ENCODE peak calls at places on chromosome 22, in four cellular contexts. One of them, this sample, is unnamed.

GRCh38 chr22:39244496-39245129 is at the start of gene PDGFB:
- DNase-seq in adrenal gland: no peak
- DNase-seq in A549: peak; percentile 60
- DNase-seq in tibial nerve: no peak
- DNase-seq in this sample: no peak

GRCh38 chr22:45911601-45912271 is 65.2 kb downstream of the WNT7B start:
- DNase-seq in adrenal gland: no peak
- DNase-seq in A549: peak; percentile 96
- DNase-seq in tibial nerve: no peak
- DNase-seq in this sample: no peak

GRCh38 chr22:17706451-17706900 is 67.8 kb downstream of the BID start:
- DNase-seq in adrenal gland: peak; percentile 76
- DNase-seq in A549: peak; percentile 91
- DNase-seq in tibial nerve: peak; percentile 26
- DNase-seq in this sample: peak; percentile 46

GRCh38 chr22:48161354-48161753 is 1398.9 kb downstream of the TBC1D22A start:
- DNase-seq in adrenal gland: peak; percentile 28
- DNase-seq in A549: no peak
- DNase-seq in tibial nerve: no peak
- DNase-seq in this sample: no peak

GRCh38 chr22:23103199-23103954 is 33.1 kb downstream of the GNAZ start:
- DNase-seq in adrenal gland: no peak
- DNase-seq in A549: no peak
- DNase-seq in tibial nerve: no peak
- DNase-seq in this sample: no peak

GRCh38 chr22:45717787-45718186 is 46.2 kb downstream of the ATXN10 start:
- DNase-seq in adrenal gland: no peak
- DNase-seq in A549: peak; percentile 31
- DNase-seq in tibial nerve: no peak
- DNase-seq in this sample: no peak

GRCh38 chr22:39946571-39947407 is 13.4 kb upstream of the TMA7B start:
- DNase-seq in adrenal gland: no peak
- DNase-seq in A549: no peak
- DNase-seq in tibial nerve: no peak
- DNase-seq in this sample: peak; percentile 94

GRCh38 chr22:42520663-42521546 is 1.3 kb upstream of the RRP7A start:
- DNase-seq in adrenal gland: no peak
- DNase-seq in A549: no peak
- DNase-seq in tibial nerve: no peak
- DNase-seq in this sample: no peak

GRCh38 chr22:47198801-47199251 is 436.4 kb downstream of the TBC1D22A start:
- DNase-seq in adrenal gland: no peak
- DNase-seq in A549: no peak
- DNase-seq in tibial nerve: peak; percentile 2
- DNase-seq in this sample: no peak

GRCh38 chr22:25141994-25142620 is 57.6 kb upstream of the CRYBB3 start:
- DNase-seq in adrenal gland: peak; percentile 67
- DNase-seq in A549: no peak
- DNase-seq in tibial nerve: no peak
- DNase-seq in this sample: no peak

GRCh38 chr22:50010676-50011446 is 1.7 kb downstream of the IL17REL start:
- DNase-seq in adrenal gland: no peak
- DNase-seq in A549: no peak
- DNase-seq in tibial nerve: no peak
- DNase-seq in this sample: no peak

GRCh38 chr22:38504731-38505594 is 1.1 kb downstream of the DDX17 start:
- DNase-seq in adrenal gland: peak; percentile 75
- DNase-seq in A549: peak; percentile 41
- DNase-seq in tibial nerve: no peak
- DNase-seq in this sample: peak; percentile 84

GRCh38 chr22:32802291-32802826 is 854 bp downstream of the TIMP3 start:
- DNase-seq in adrenal gland: no peak
- DNase-seq in A549: no peak
- DNase-seq in tibial nerve: no peak
- DNase-seq in this sample: peak; percentile 53

GRCh38 chr22:28450109-28450508 is 229.5 kb downstream of the TTC28 start:
- DNase-seq in adrenal gland: no peak
- DNase-seq in A549: no peak
- DNase-seq in tibial nerve: no peak
- DNase-seq in this sample: no peak

GRCh38 chr22:39290724-39291161 is 28.7 kb downstream of the RPL3 start:
- DNase-seq in adrenal gland: peak; percentile 78
- DNase-seq in A549: peak; percentile 77
- DNase-seq in tibial nerve: peak; percentile 78
- DNase-seq in this sample: no peak

GRCh38 chr22:50473855-50474671 is 772 bp downstream of the SBF1 start:
- DNase-seq in adrenal gland: peak; percentile 54
- DNase-seq in A549: no peak
- DNase-seq in tibial nerve: no peak
- DNase-seq in this sample: peak; percentile 42

GRCh38 chr22:29722587-29722986 is 2.8 kb downstream of the CABP7 start:
- DNase-seq in adrenal gland: no peak
- DNase-seq in A549: no peak
- DNase-seq in tibial nerve: no peak
- DNase-seq in this sample: no peak

GRCh38 chr22:45240810-45241631 is at the start of gene KIAA0930:
- DNase-seq in adrenal gland: peak; percentile 90
- DNase-seq in A549: peak; percentile 75
- DNase-seq in tibial nerve: peak; percentile 73
- DNase-seq in this sample: peak; percentile 84

GRCh38 chr22:39151329-39151975 is 1.0 kb downstream of the CBX7 start:
- DNase-seq in adrenal gland: no peak
- DNase-seq in A549: no peak
- DNase-seq in tibial nerve: peak; percentile 15
- DNase-seq in this sample: no peak

GRCh38 chr22:40043086-40043485 is 48.3 kb downstream of the FAM83F start:
- DNase-seq in adrenal gland: peak; percentile 45
- DNase-seq in A549: no peak
- DNase-seq in tibial nerve: no peak
- DNase-seq in this sample: no peak

GRCh38 chr22:37604875-37605274 is 3.8 kb upstream of the GGA1 start:
- DNase-seq in adrenal gland: no peak
- DNase-seq in A549: no peak
- DNase-seq in tibial nerve: no peak
- DNase-seq in this sample: no peak

GRCh38 chr22:44097263-44098020 is 73.3 kb downstream of the PARVB start:
- DNase-seq in adrenal gland: no peak
- DNase-seq in A549: no peak
- DNase-seq in tibial nerve: no peak
- DNase-seq in this sample: no peak

GRCh38 chr22:32781695-32782094 is 19.8 kb upstream of the TIMP3 start:
- DNase-seq in adrenal gland: no peak
- DNase-seq in A549: no peak
- DNase-seq in tibial nerve: no peak
- DNase-seq in this sample: no peak

GRCh38 chr22:41526802-41527799 is 17.2 kb downstream of the POLR3H start:
- DNase-seq in adrenal gland: peak; percentile 78
- DNase-seq in A549: peak; percentile 36
- DNase-seq in tibial nerve: no peak
- DNase-seq in this sample: peak; percentile 66

GRCh38 chr22:41245917-41246499 is 5.3 kb upstream of the CHADL start:
- DNase-seq in adrenal gland: no peak
- DNase-seq in A549: no peak
- DNase-seq in tibial nerve: no peak
- DNase-seq in this sample: no peak

GRCh38 chr22:30182365-30182764 is 64.2 kb downstream of the LIF start:
- DNase-seq in adrenal gland: no peak
- DNase-seq in A549: no peak
- DNase-seq in tibial nerve: no peak
- DNase-seq in this sample: peak; percentile 69

GRCh38 chr22:32897400-32897799 is 95.9 kb downstream of the TIMP3 start:
- DNase-seq in adrenal gland: no peak
- DNase-seq in A549: no peak
- DNase-seq in tibial nerve: no peak
- DNase-seq in this sample: peak; percentile 31

GRCh38 chr22:45319319-45319675 is 9.6 kb downstream of the FAM118A start:
- DNase-seq in adrenal gland: no peak
- DNase-seq in A549: no peak
- DNase-seq in tibial nerve: no peak
- DNase-seq in this sample: no peak

GRCh38 chr22:17929909-17930308 is 94.5 kb downstream of the MICAL3 start:
- DNase-seq in adrenal gland: peak; percentile 4
- DNase-seq in A549: no peak
- DNase-seq in tibial nerve: no peak
- DNase-seq in this sample: no peak

GRCh38 chr22:41565403-41566054 is 4.7 kb downstream of the CSDC2 start:
- DNase-seq in adrenal gland: peak; percentile 81
- DNase-seq in A549: peak; percentile 73
- DNase-seq in tibial nerve: no peak
- DNase-seq in this sample: peak; percentile 93

GRCh38 chr22:44393066-44393465 is 80.3 kb upstream of the SHISAL1 start:
- DNase-seq in adrenal gland: no peak
- DNase-seq in A549: no peak
- DNase-seq in tibial nerve: no peak
- DNase-seq in this sample: no peak

GRCh38 chr22:30178180-30179126 is 68.1 kb downstream of the LIF start:
- DNase-seq in adrenal gland: no peak
- DNase-seq in A549: no peak
- DNase-seq in tibial nerve: no peak
- DNase-seq in this sample: no peak

GRCh38 chr22:48343461-48343860 is 1484.2 kb downstream of the BRD1 start:
- DNase-seq in adrenal gland: no peak
- DNase-seq in A549: no peak
- DNase-seq in tibial nerve: no peak
- DNase-seq in this sample: no peak

GRCh38 chr22:41380993-41381328 is 781 bp upstream of the TEF start:
- DNase-seq in adrenal gland: peak; percentile 90
- DNase-seq in A549: peak; percentile 48
- DNase-seq in tibial nerve: no peak
- DNase-seq in this sample: no peak

GRCh38 chr22:44587004-44587793 is 89.2 kb upstream of the RTL6 start:
- DNase-seq in adrenal gland: no peak
- DNase-seq in A549: peak; percentile 11
- DNase-seq in tibial nerve: no peak
- DNase-seq in this sample: no peak

GRCh38 chr22:24965822-24966626 is 13.5 kb downstream of the KIAA1671 start:
- DNase-seq in adrenal gland: peak; percentile 88
- DNase-seq in A549: peak; percentile 33
- DNase-seq in tibial nerve: peak; percentile 41
- DNase-seq in this sample: no peak

GRCh38 chr22:27252282-27253049 is 549.1 kb downstream of the MN1 start:
- DNase-seq in adrenal gland: peak; percentile 38
- DNase-seq in A549: peak; percentile 86
- DNase-seq in tibial nerve: no peak
- DNase-seq in this sample: no peak
- TF ChIP-seq POLR2A in adrenal gland: no peak
- TF ChIP-seq POLR2A in A549: no peak
- TF ChIP-seq POLR2A in tibial nerve: no peak
- TF ChIP-seq POLR2A in this sample: no peak

GRCh38 chr22:19724927-19725661 is 1.8 kb downstream of the GP1BB start:
- DNase-seq in adrenal gland: no peak
- DNase-seq in A549: no peak
- DNase-seq in tibial nerve: no peak
- DNase-seq in this sample: no peak
- TF ChIP-seq POLR2A in adrenal gland: no peak
- TF ChIP-seq POLR2A in A549: no peak
- TF ChIP-seq POLR2A in tibial nerve: no peak
- TF ChIP-seq POLR2A in this sample: no peak

GRCh38 chr22:20998411-20999336 is 3.2 kb downstream of the THAP7 start:
- DNase-seq in adrenal gland: no peak
- DNase-seq in A549: no peak
- DNase-seq in tibial nerve: no peak
- DNase-seq in this sample: no peak
- TF ChIP-seq POLR2A in adrenal gland: no peak
- TF ChIP-seq POLR2A in A549: peak; percentile 15
- TF ChIP-seq POLR2A in tibial nerve: no peak
- TF ChIP-seq POLR2A in this sample: no peak

GRCh38 chr22:20115691-20116375 is at the start of gene RANBP1:
- DNase-seq in adrenal gland: no peak
- DNase-seq in A549: no peak
- DNase-seq in tibial nerve: no peak
- DNase-seq in this sample: no peak
- TF ChIP-seq POLR2A in adrenal gland: no peak
- TF ChIP-seq POLR2A in A549: no peak
- TF ChIP-seq POLR2A in tibial nerve: no peak
- TF ChIP-seq POLR2A in this sample: no peak

GRCh38 chr22:20116951-20117645 is at the start of gene TRMT2A:
- DNase-seq in adrenal gland: peak; percentile 98
- DNase-seq in A549: peak; percentile 98
- DNase-seq in tibial nerve: peak; percentile 98
- DNase-seq in this sample: peak; percentile 99

GRCh38 chr22:20116376-20116950 is 559 bp downstream of the RANBP1 start:
- DNase-seq in adrenal gland: peak; percentile 60
- DNase-seq in A549: no peak
- DNase-seq in tibial nerve: no peak
- DNase-seq in this sample: no peak

GRCh38 chr22:20118572-20119020 is 1.6 kb upstream of the TRMT2A start:
- DNase-seq in adrenal gland: no peak
- DNase-seq in A549: no peak
- DNase-seq in tibial nerve: no peak
- DNase-seq in this sample: peak; percentile 40

GRCh38 chr22:20114506-20115475 is 1.1 kb upstream of the RANBP1 start:
- DNase-seq in adrenal gland: no peak
- DNase-seq in A549: no peak
- DNase-seq in tibial nerve: no peak
- DNase-seq in this sample: no peak

DNA sequence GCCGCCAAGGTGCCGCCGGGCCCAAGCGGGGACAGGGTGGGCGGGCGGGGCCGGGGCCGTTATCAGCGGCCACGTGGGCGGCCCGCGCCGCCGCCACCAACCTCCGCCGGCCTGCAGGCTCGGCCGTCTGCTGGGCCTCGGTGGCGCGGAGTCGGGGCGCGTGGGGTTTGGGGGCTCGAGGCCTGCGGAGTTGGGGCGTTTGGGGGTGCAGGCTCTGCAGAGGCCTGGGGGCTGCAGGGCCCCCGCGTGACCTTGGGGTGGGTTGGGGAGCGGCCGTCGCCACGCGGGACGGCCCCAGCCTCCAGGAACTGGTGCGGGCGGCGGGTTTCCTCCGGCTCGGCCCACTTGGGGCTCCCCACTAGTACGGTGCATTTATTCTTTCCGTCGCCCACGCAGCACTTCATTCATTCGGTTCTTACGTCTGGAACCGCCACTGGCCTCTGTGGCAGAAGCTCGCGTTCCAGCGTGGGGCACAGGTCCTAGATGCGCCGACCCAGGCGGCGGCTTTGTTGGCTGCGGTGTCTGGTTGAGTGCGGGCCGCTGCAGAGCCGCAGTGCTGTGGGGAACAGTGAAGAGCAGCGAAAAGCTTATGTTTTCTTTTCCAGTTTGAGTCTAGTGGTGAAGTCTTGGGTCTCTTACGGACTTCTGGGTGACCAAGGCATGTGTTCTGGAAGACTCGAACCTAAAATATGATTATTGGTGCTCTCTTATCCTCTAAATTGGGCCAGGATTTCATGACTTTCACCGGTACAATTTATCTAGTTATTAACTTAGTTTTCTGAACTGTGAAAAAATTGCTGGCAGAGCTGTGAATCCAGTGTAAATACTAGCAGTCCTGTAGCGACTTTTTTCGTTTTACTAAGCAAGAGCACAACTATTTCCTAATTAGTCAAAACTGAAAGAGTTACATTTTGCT is 888 bp upstream of the TRMT2A start:
- DNase-seq in adrenal gland: peak; percentile 58
- DNase-seq in A549: no peak
- DNase-seq in tibial nerve: no peak
- DNase-seq in this sample: peak; percentile 87
- TF ChIP-seq POLR2A in adrenal gland: peak; percentile 6
- TF ChIP-seq POLR2A in A549: no peak
- TF ChIP-seq POLR2A in tibial nerve: no peak
- TF ChIP-seq POLR2A in this sample: no peak

This sample was measured in erythroblast.